ENCODE peak calls at places on chromosomes 11 and 22, in ten cellular contexts. L is uterus; P is AG04450; O is colonic mucosa; J is AG09309; H is kidney; F is CD4-positive, alpha-beta T cell; U is A549; V is endothelial cell; Q is progenitor cell of endocrine pancreas. N is an unnamed sample.

GRCh38 chr11:27253200-27253599 is 109.8 kb downstream of the CCDC34 start:
- DNase-seq in L (no peak), P (no peak), O (no peak), J (no peak), H (no peak), F (no peak), U (no peak), V (no peak), Q (no peak), N (no peak)

GRCh38 chr11:68045900-68046299 is 7.1 kb downstream of the TCIRG1 start:
- DNase-seq in L (no peak), P (no peak), O (no peak), J (no peak), H (no peak), F (no peak), U (no peak), V (no peak), Q (no peak), N (no peak)

GRCh38 chr22:28146401-28147304 is 227.6 kb upstream of the PITPNB start:
- DNase-seq in L (no peak), P (no peak), O (no peak), J (no peak), H (no peak), F (no peak), U (no peak), V (no peak), Q (no peak), N (no peak)

GRCh38 chr11:100740440-100740839 is 53.4 kb downstream of the ARHGAP42 start:
- DNase-seq in L (no peak), P (no peak), O (no peak), J (no peak), H (no peak), F (no peak), U (no peak), V (no peak), Q (no peak), N (no peak)

GRCh38 chr11:34792143-34792542 is 124.0 kb downstream of the APIP start:
- DNase-seq in L (no peak), P (no peak), O (no peak), J (no peak), H (no peak), F (no peak), U (no peak), V (no peak), Q (no peak), N (no peak)

GRCh38 chr22:43388420-43388851 is 23.4 kb upstream of the MPPED1 start:
- DNase-seq in L (peak), P (no peak), O (peak), J (no peak), H (peak), F (peak), U (peak), V (peak), Q (peak), N (peak)

GRCh38 chr11:42778193-42778592 is 533.6 kb upstream of the API5 start:
- DNase-seq in L (no peak), P (no peak), O (no peak), J (no peak), H (no peak), F (no peak), U (no peak), V (no peak), Q (no peak), N (no peak)

GRCh38 chr11:34468209-34468841 is 29.6 kb downstream of the CAT start:
- DNase-seq in L (no peak), P (no peak), O (peak), J (no peak), H (no peak), F (no peak), U (peak), V (peak), Q (no peak), N (no peak)

GRCh38 chr11:59207988-59208432 is 4.7 kb downstream of the MPEG1 start:
- DNase-seq in L (peak), P (peak), O (no peak), J (peak), H (no peak), F (no peak), U (peak), V (peak), Q (no peak), N (no peak)

GRCh38 chr11:39741066-39741465 is 1718.4 kb downstream of the LRRC4C start:
- DNase-seq in L (no peak), P (no peak), O (no peak), J (no peak), H (no peak), F (no peak), U (peak), V (no peak), Q (no peak), N (no peak)

GRCh38 chr22:18060646-18061620 is 16.9 kb upstream of the PEX26 start:
- DNase-seq in L (no peak), P (no peak), O (peak), J (no peak), H (peak), F (no peak), U (peak), V (no peak), Q (no peak), N (no peak)

GRCh38 chr11:72641900-72642814 is 32.1 kb downstream of the PDE2A start:
- DNase-seq in L (peak), P (no peak), O (peak), J (no peak), H (peak), F (no peak), U (peak), V (peak), Q (peak), N (no peak)

GRCh38 chr22:26663374-26663923 is 6.1 kb downstream of the MIAT start:
- DNase-seq in L (no peak), P (no peak), O (no peak), J (no peak), H (no peak), F (no peak), U (no peak), V (no peak), Q (no peak), N (no peak)

GRCh38 chr11:114501901-114502300 is 57.8 kb downstream of the NXPE1 start:
- DNase-seq in L (no peak), P (no peak), O (no peak), J (no peak), H (no peak), F (no peak), U (no peak), V (no peak), Q (no peak), N (no peak)

GRCh38 chr11:60625262-60625661 is 74.2 kb upstream of the MS4A8 start:
- DNase-seq in L (no peak), P (no peak), O (peak), J (peak), H (no peak), F (no peak), U (peak), V (no peak), Q (no peak), N (no peak)

GRCh38 chr11:130129922-130130321 is 29.7 kb upstream of the ST14 start:
- DNase-seq in L (no peak), P (no peak), O (no peak), J (no peak), H (no peak), F (no peak), U (no peak), V (no peak), Q (no peak), N (no peak)

GRCh38 chr11:13962562-13963168 is at the start of gene SPON1:
- DNase-seq in L (peak), P (no peak), O (peak), J (no peak), H (peak), F (peak), U (no peak), V (peak), Q (peak), N (peak)

GRCh38 chr11:17386331-17387084 is 2.0 kb downstream of the KCNJ11 start:
- DNase-seq in L (peak), P (no peak), O (peak), J (no peak), H (peak), F (no peak), U (peak), V (peak), Q (peak), N (no peak)

GRCh38 chr11:8099291-8099899 is 18.4 kb downstream of the TUB start:
- DNase-seq in L (peak), P (peak), O (peak), J (peak), H (no peak), F (peak), U (peak), V (peak), Q (peak), N (peak)

GRCh38 chr11:75022289-75022688 is 33.6 kb downstream of the NEU3 start:
- DNase-seq in L (no peak), P (no peak), O (no peak), J (no peak), H (no peak), F (no peak), U (no peak), V (no peak), Q (no peak), N (no peak)

GRCh38 chr11:79237676-79238075 is 203.2 kb downstream of the TENM4 start:
- DNase-seq in L (peak), P (peak), O (no peak), J (peak), H (no peak), F (no peak), U (no peak), V (no peak), Q (no peak), N (no peak)

GRCh38 chr11:21289686-21290085 is 620.3 kb downstream of the NELL1 start:
- DNase-seq in L (no peak), P (no peak), O (no peak), J (no peak), H (no peak), F (no peak), U (no peak), V (no peak), Q (no peak), N (no peak)

GRCh38 chr11:79616392-79616831 is 175.6 kb upstream of the TENM4 start:
- DNase-seq in L (no peak), P (no peak), O (no peak), J (no peak), H (no peak), F (no peak), U (no peak), V (no peak), Q (no peak), N (no peak)

GRCh38 chr11:17015639-17016125 is 1.5 kb upstream of the PLEKHA7 start:
- DNase-seq in L (no peak), P (peak), O (no peak), J (no peak), H (no peak), F (no peak), U (peak), V (no peak), Q (no peak), N (no peak)

GRCh38 chr11:20584093-20584774 is 15.2 kb upstream of the SLC6A5 start:
- DNase-seq in L (no peak), P (no peak), O (no peak), J (no peak), H (no peak), F (no peak), U (peak), V (no peak), Q (no peak), N (no peak)

GRCh38 chr22:17318817-17319216 is 50.4 kb upstream of the CECR2 start:
- DNase-seq in L (no peak), P (no peak), O (no peak), J (no peak), H (no peak), F (no peak), U (no peak), V (no peak), Q (no peak), N (no peak)

GRCh38 chr22:44686873-44687600 is 15.0 kb upstream of the PRR5 start:
- DNase-seq in L (no peak), P (no peak), O (no peak), J (no peak), H (no peak), F (no peak), U (peak), V (no peak), Q (no peak), N (no peak)

GRCh38 chr11:93573184-93573583 is 30.0 kb upstream of the SMCO4 start:
- DNase-seq in L (no peak), P (no peak), O (no peak), J (no peak), H (no peak), F (no peak), U (peak), V (no peak), Q (no peak), N (no peak)

GRCh38 chr11:2512431-2513407 is 67.9 kb downstream of the KCNQ1 start:
- DNase-seq in L (peak), P (no peak), O (peak), J (no peak), H (peak), F (no peak), U (no peak), V (no peak), Q (no peak), N (peak)

GRCh38 chr11:35177370-35177769 is 38.4 kb downstream of the CD44 start:
- DNase-seq in L (no peak), P (no peak), O (no peak), J (no peak), H (no peak), F (peak), U (no peak), V (no peak), Q (no peak), N (no peak)

GRCh38 chr11:77322926-77323590 is 21.6 kb upstream of the GDPD4 start:
- DNase-seq in L (no peak), P (no peak), O (no peak), J (no peak), H (no peak), F (no peak), U (no peak), V (no peak), Q (no peak), N (no peak)

DNA sequence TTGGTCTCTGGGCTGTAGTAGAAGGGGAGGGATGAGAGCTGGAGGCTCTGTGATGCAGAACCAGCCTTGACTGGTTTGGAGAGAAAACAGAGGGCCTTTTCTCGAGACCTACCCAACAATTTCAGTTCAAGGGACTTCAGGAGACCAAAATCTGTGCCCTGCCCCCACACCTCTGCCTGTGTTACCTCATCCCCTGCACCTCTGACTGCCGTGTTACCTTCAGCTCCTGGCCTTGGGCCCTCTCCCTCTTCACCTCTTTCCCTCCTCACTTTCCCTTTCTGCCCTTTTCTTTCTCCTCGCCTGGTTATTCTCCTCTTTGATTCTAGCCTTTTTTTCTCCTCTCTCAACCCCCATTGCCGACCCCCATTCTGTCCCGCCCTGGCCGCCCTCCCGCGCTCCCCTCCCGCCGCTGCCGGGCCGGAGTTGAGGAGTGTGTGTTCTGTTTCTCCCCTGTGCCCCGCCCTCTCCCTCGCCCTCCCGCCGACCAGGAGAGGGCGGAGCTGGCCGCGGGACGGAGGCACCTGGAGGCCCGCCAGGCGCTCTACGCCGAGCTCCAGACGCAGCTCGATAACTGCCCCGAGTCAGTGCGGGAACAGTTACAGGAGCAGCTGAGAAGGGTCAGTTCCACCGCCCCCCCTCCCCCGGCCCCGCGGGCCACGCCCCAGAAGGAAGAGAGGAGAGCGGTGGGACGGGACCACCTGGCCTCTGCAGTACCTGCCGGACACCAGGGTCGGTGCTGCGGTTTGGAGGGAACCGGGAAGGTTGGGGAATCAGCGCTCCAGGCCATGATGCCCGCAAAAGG is 27.2 kb downstream of the PHLDB1 start:
- DNase-seq in L (peak), P (no peak), O (peak), J (no peak), H (peak), F (no peak), U (no peak), V (peak), Q (peak), N (peak)
- TF ChIP-seq CTCF in L (peak), P (no peak), O (no peak), J (no peak), H (peak), F (no peak), U (no peak), V (no peak), Q (peak), N (no peak)

DNA sequence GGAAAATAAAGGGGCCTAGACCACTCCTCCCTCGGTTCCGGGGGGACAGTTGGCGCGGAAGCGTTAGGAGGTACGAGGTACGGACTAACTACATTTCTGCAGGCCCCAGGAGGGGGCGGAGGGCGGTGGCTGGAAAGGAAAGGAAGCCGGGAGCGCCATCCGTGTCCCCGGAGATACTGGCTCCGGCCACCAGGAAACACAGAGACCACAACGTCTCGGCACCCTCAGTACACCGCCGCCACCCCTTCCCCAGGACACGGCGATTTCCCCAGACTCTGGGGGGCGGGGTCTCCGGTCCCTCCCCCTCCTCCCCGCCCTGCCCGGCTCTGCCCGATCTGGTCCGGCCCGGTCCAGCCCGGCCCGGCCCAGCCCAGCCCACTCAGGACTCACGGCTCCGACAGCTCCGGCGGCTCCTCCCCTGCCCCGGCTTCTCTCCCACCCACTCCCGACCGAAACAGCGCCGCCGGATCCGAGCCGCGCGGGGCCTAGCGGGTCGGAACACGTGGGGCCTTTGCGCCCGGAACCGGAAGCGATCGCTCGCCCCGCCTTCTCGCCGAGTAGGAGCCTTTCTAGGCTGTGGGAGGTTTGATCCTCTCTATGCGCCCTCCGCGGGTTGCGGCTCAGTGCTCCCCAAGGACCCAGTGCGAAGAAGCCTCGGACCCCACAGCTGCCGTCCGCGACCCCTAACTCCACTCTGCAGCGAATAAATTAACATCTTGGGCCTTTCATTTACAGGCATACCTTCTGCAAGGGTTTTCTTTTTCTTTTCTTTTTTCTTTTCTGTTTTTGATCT is at the start of gene ZNF202:
- DNase-seq in L (peak), P (peak), O (peak), J (peak), H (peak), F (peak), U (peak), V (peak), Q (peak), N (peak)
- TF ChIP-seq CTCF in L (peak), P (peak), O (no peak), J (peak), H (no peak), F (no peak), U (no peak), V (no peak), Q (peak), N (peak)

GRCh38 chr11:44467931-44468330 is 97.5 kb upstream of the CD82 start:
- DNase-seq in L (no peak), P (no peak), O (no peak), J (no peak), H (no peak), F (no peak), U (no peak), V (no peak), Q (no peak), N (no peak)

GRCh38 chr11:44468338-44468988 is 97.0 kb upstream of the CD82 start:
- DNase-seq in L (no peak), P (no peak), O (no peak), J (no peak), H (no peak), F (no peak), U (no peak), V (no peak), Q (no peak), N (no peak)

GRCh38 chr11:44470849-44471248 is 94.6 kb upstream of the CD82 start:
- DNase-seq in L (no peak), P (no peak), O (no peak), J (no peak), H (no peak), F (no peak), U (no peak), V (no peak), Q (no peak), N (no peak)

GRCh38 chr11:44467413-44467812 is 98.0 kb upstream of the CD82 start:
- DNase-seq in L (no peak), P (no peak), O (no peak), J (no peak), H (no peak), F (no peak), U (no peak), V (no peak), Q (no peak), N (no peak)

GRCh38 chr11:44469412-44469811 is 96.1 kb upstream of the CD82 start:
- DNase-seq in L (no peak), P (no peak), O (no peak), J (no peak), H (no peak), F (no peak), U (peak), V (no peak), Q (no peak), N (no peak)
- TF ChIP-seq CTCF in L (no peak), P (no peak), O (no peak), J (no peak), H (no peak), F (no peak), U (no peak), V (no peak), Q (no peak), N (no peak)

GRCh38 chr11:66315921-66316811 is 678 bp downstream of the CD248 start:
- DNase-seq in L (no peak), P (no peak), O (no peak), J (no peak), H (peak), F (no peak), U (no peak), V (no peak), Q (no peak), N (no peak)

GRCh38 chr11:66314561-66315497 is 2.0 kb downstream of the CD248 start:
- DNase-seq in L (no peak), P (no peak), O (no peak), J (no peak), H (peak), F (no peak), U (no peak), V (no peak), Q (no peak), N (no peak)

GRCh38 chr11:66314186-66314501 is 2.7 kb downstream of the CD248 start:
- DNase-seq in L (no peak), P (no peak), O (no peak), J (no peak), H (no peak), F (no peak), U (no peak), V (no peak), Q (no peak), N (no peak)

GRCh38 chr11:66316849-66317251 is at the start of gene CD248:
- DNase-seq in L (peak), P (no peak), O (peak), J (no peak), H (peak), F (no peak), U (no peak), V (peak), Q (no peak), N (no peak)

GRCh38 chr11:66315498-66315885 is 1.4 kb downstream of the CD248 start:
- DNase-seq in L (no peak), P (no peak), O (no peak), J (no peak), H (peak), F (no peak), U (no peak), V (no peak), Q (no peak), N (no peak)
- TF ChIP-seq CTCF in L (no peak), P (no peak), O (no peak), J (no peak), H (no peak), F (no peak), U (no peak), V (no peak), Q (no peak), N (no peak)

GRCh38 chr11:97754976-97755375 is 1265.8 kb upstream of the CNTN5 start:
- DNase-seq in L (no peak), P (no peak), O (no peak), J (no peak), H (no peak), F (no peak), U (no peak), V (no peak), Q (no peak), N (no peak)

GRCh38 chr11:97751952-97752351 is 1268.8 kb upstream of the CNTN5 start:
- DNase-seq in L (no peak), P (no peak), O (no peak), J (no peak), H (no peak), F (no peak), U (no peak), V (no peak), Q (no peak), N (no peak)

GRCh38 chr11:97746832-97747231 is 1273.9 kb upstream of the CNTN5 start:
- DNase-seq in L (no peak), P (no peak), O (no peak), J (no peak), H (no peak), F (no peak), U (no peak), V (no peak), Q (no peak), N (no peak)

GRCh38 chr11:97756571-97757335 is 1264.0 kb upstream of the CNTN5 start:
- DNase-seq in L (no peak), P (no peak), O (no peak), J (no peak), H (no peak), F (no peak), U (no peak), V (no peak), Q (no peak), N (no peak)

GRCh38 chr11:97751405-97751804 is 1269.3 kb upstream of the CNTN5 start:
- DNase-seq in L (no peak), P (no peak), O (no peak), J (no peak), H (peak), F (no peak), U (no peak), V (no peak), Q (no peak), N (no peak)
- TF ChIP-seq CTCF in L (no peak), P (no peak), O (no peak), J (no peak), H (no peak), F (no peak), U (no peak), V (no peak), Q (no peak), N (no peak)